ENCODE peak calls at places on chromosome 4, in nine cellular contexts. T is A549, H is SK-N-SH, J is foreskin fibroblast, X is bronchial epithelial cell, Q is ovary, Z is colonic mucosa, C is breast epithelium, R is astrocyte of the spinal cord. G is an unnamed sample.

GRCh38 chr4:55365347-55365728 is 19.3 kb downstream of the SRD5A3 start:
- DNase-seq in C (no peak), Z (no peak), R (no peak), H (no peak), Q (no peak), X (no peak), J (no peak), T (no peak), G (no peak)

GRCh38 chr4:139367421-139368090 is 65.3 kb upstream of the NDUFC1 start:
- DNase-seq in J (peak), Q (no peak), Z (no peak), X (no peak), C (no peak), R (peak), H (no peak), T (no peak), G (peak)

GRCh38 chr4:154854362-154854761 is 73.3 kb downstream of the RBM46 start:
- DNase-seq in H (peak), T (no peak), X (peak), R (no peak), Q (no peak), Z (no peak), C (no peak), J (peak), G (no peak)

GRCh38 chr4:3458371-3458770 is 4.7 kb upstream of the DOK7 start:
- DNase-seq in C (no peak), H (no peak), J (peak), Z (no peak), Q (no peak), T (no peak), X (no peak), R (no peak), G (no peak)

GRCh38 chr4:38711066-38711465 is 47.1 kb downstream of the KLF3 start:
- DNase-seq in R (no peak), H (no peak), C (no peak), J (no peak), Q (no peak), T (no peak), Z (no peak), X (no peak), G (no peak)

GRCh38 chr4:86098691-86099090 is 261.2 kb downstream of the MAPK10 start:
- DNase-seq in J (no peak), Z (no peak), X (no peak), C (no peak), R (no peak), T (no peak), H (no peak), Q (no peak), G (no peak)

GRCh38 chr4:89528525-89529133 is 221.0 kb upstream of the GPRIN3 start:
- DNase-seq in H (no peak), Q (no peak), J (no peak), R (no peak), X (no peak), C (no peak), Z (no peak), T (no peak), G (no peak)

GRCh38 chr4:54226399-54227260 is 2.5 kb upstream of the PDGFRA start:
- DNase-seq in H (no peak), C (peak), T (no peak), R (peak), X (no peak), Z (peak), Q (peak), J (peak), G (peak)

GRCh38 chr4:15906024-15906443 is 32.5 kb downstream of the FGFBP1 start:
- DNase-seq in R (no peak), Z (peak), C (peak), Q (peak), H (no peak), J (no peak), T (peak), X (peak), G (no peak)

GRCh38 chr4:151955721-151956340 is 195.0 kb upstream of the GATB start:
- DNase-seq in Z (no peak), R (peak), T (no peak), X (no peak), H (no peak), C (no peak), Q (no peak), J (peak), G (peak)

GRCh38 chr4:12124138-12124537 is 695.4 kb upstream of the HS3ST1 start:
- DNase-seq in C (no peak), X (no peak), Z (no peak), T (no peak), H (no peak), R (no peak), J (no peak), Q (no peak), G (no peak)

GRCh38 chr4:158938462-158939044 is 164.3 kb upstream of the RAPGEF2 start:
- DNase-seq in Q (no peak), J (peak), T (no peak), Z (no peak), R (peak), C (no peak), H (no peak), X (no peak), G (peak)

DNA sequence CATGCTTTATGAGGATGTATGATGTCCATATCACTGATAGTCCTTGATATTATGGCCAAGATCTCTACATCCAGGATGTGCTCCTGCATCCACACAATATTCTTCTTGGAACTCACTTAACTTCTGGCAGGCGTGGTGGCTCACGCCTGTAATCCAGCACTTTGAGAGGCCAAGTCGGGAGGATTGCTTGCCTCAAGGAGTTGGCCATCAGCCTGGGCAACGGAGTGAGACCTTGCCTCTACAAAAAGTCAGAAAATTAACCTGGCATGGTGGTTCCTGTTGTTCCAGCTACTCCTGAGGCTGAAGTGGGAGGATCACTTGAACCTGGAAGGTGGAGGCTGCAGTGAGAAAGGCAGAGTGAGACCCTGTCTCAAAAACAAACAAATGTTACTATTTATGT is 2.3 kb upstream of the HNRNPD start:
- DNase-seq in C (no peak), Q (no peak), J (no peak), R (no peak), H (no peak), X (no peak), Z (no peak), T (no peak), G (no peak)
- H3K4me3 ChIP-seq in C (no peak), Q (no peak), J (peak), R (no peak), H (no peak), X (no peak), Z (no peak), T (no peak), G (no peak)

DNA sequence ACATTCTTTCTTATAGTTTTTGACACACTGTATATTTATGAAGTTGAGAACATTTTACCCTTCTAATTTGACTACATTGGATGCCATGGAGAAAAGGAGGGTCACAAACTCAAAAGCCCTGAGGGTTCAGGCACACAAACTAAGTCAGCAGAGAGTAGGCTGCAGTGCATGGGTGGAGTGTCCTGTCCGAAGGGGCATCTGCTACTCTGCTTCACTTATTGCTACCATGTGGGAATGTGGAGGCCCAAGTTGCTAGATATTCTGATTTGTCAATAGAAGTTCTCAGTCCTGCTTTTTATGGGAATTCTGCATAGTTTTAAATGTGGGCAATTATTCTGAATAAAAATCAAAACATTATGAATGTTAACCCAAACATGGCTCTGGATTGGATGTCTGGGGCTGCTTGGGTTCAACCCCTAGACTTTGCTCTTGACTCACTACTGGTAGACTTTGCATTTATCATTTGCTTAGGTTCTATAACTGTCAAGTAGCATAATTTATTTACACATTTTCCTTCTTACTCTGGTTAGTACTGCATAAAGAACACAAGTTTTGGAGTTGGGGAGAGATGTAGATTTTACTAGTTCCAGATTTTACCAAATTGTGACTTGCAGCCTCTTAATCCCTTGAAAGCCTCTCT is 255.1 kb downstream of the SPRY1 start:
- DNase-seq in R (no peak), H (no peak), J (peak), C (no peak), T (no peak), X (no peak), Z (no peak), Q (no peak), G (peak)
- TF ChIP-seq CTCF in R (no peak), H (no peak), J (no peak), C (no peak), T (no peak), X (no peak), Z (no peak), Q (no peak), G (no peak)

DNA sequence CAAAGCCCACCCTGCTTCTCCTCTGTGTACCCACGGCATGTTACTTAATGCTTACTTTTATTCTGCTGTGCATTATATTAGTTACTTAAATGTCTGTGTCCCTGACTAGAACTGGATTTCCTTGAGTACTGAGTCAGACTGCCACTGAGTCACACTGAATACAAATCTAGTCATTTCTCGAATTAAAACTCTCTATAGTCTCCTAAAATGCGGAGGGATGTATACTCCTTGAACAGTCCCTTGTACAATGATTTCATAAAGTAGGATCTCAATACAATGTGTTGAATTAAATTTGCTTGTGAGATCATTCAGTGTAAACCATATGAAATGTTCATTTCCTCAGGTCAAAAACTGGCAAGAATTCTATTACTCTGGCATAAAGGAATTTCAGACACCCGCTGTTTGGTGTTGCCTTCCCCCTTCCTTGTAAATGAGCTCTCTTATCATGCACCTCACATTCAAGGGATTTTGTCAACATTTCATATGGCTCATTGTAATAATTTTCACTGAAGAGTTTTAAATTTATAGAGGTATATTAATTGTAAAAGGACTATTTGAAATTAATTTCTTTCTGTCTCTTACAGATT is 17.4 kb upstream of the FAM241A start:
- DNase-seq in Q (no peak), T (no peak), Z (no peak), R (peak), C (no peak), X (peak), J (peak), H (no peak), G (no peak)
- H3K4me3 ChIP-seq in Q (no peak), T (no peak), Z (no peak), R (no peak), C (no peak), X (no peak), J (no peak), H (no peak), G (no peak)

GRCh38 chr4:77308843-77309242 is 151.8 kb downstream of the CCNG2 start:
- DNase-seq in Q (no peak), Z (no peak), T (peak), H (peak), X (peak), C (no peak), J (peak), R (peak), G (peak)
- TF ChIP-seq CTCF in Q (no peak), Z (peak), T (peak), H (peak), X (peak), C (peak), J (peak), R (peak), G (peak)

GRCh38 chr4:94574616-94575015 is 122.9 kb downstream of the PDLIM5 start:
- DNase-seq in H (no peak), Z (no peak), T (no peak), Q (no peak), J (no peak), R (no peak), C (no peak), X (no peak), G (no peak)
- H3K4me3 ChIP-seq in H (no peak), Z (no peak), T (no peak), Q (no peak), J (no peak), R (no peak), C (no peak), X (no peak), G (no peak)